ENCODE peak calls at places on chromosomes 13 and 19, in six cellular contexts. L is hepatic stellate cell, J is brain microvascular endothelial cell, P is T-helper 1 cell, T is RKO, B is heart right ventricle. V is an unnamed sample.

GRCh38 chr13:24038846-24039330 is 121.6 kb upstream of the SPATA13 start:
- DNase-seq in L (no peak), J (no peak), P (no peak), T (no peak), B (no peak), V (no peak)

GRCh38 chr19:10742494-10742893 is 24.6 kb downstream of the DNM2 start:
- DNase-seq in L (no peak), J (no peak), P (no peak), T (no peak), B (no peak), V (no peak)

GRCh38 chr19:51227324-51227723 is 2.4 kb downstream of the CD33 start:
- DNase-seq in L (no peak), J (no peak), P (no peak), T (no peak), B (no peak), V (no peak)

GRCh38 chr19:55373318-55373992 is 3.2 kb upstream of the TMEM190 start:
- DNase-seq in L (no peak), J (no peak), P (no peak), T (no peak), B (no peak), V (no peak)

GRCh38 chr13:97212540-97213146 is 9.5 kb upstream of the MBNL2 start:
- DNase-seq in L (peak), J (peak), P (no peak), T (peak), B (no peak), V (no peak)

GRCh38 chr13:45321230-45321629 is 19.8 kb downstream of the TPT1 start:
- DNase-seq in L (no peak), J (no peak), P (no peak), T (no peak), B (no peak), V (no peak)

GRCh38 chr19:16897572-16898056 is 8.8 kb downstream of the F2RL3 start:
- DNase-seq in L (no peak), J (no peak), P (no peak), T (no peak), B (no peak), V (peak)

GRCh38 chr13:80755925-80756324 is 415.0 kb upstream of the SPRY2 start:
- DNase-seq in L (no peak), J (no peak), P (no peak), T (no peak), B (no peak), V (no peak)

GRCh38 chr13:50124536-50125305 is 109.5 kb downstream of the KCNRG start:
- DNase-seq in L (peak), J (no peak), P (no peak), T (peak), B (peak), V (peak)

GRCh38 chr19:55319786-55320185 is 5.4 kb downstream of the TMEM150B start:
- DNase-seq in L (peak), J (peak), P (no peak), T (no peak), B (peak), V (peak)

GRCh38 chr13:28657784-28658538 is 969 bp upstream of the POMP start:
- DNase-seq in L (peak), J (no peak), P (no peak), T (peak), B (no peak), V (no peak)

GRCh38 chr19:48806518-48806817 is 4.4 kb downstream of the BCAT2 start:
- DNase-seq in L (no peak), J (peak), P (no peak), T (no peak), B (peak), V (no peak)

GRCh38 chr19:47156861-47157454 is 26.3 kb downstream of the SAE1 start:
- DNase-seq in L (no peak), J (no peak), P (no peak), T (no peak), B (no peak), V (no peak)

GRCh38 chr13:46386996-46387851 is at the start of gene RUBCNL:
- DNase-seq in L (peak), J (peak), P (no peak), T (peak), B (no peak), V (peak)

GRCh38 chr13:49649244-49649962 is 21.1 kb downstream of the ARL11 start:
- DNase-seq in L (peak), J (peak), P (no peak), T (peak), B (no peak), V (no peak)

GRCh38 chr19:33194884-33195710 is 967 bp downstream of the LRP3 start:
- DNase-seq in L (peak), J (no peak), P (no peak), T (peak), B (peak), V (peak)

GRCh38 chr19:2582984-2583956 is 107.3 kb downstream of the GADD45B start:
- DNase-seq in L (no peak), J (no peak), P (no peak), T (no peak), B (no peak), V (no peak)

GRCh38 chr19:19347401-19347800 is 26.8 kb downstream of the MAU2 start:
- DNase-seq in L (no peak), J (no peak), P (no peak), T (no peak), B (no peak), V (no peak)

GRCh38 chr19:35901055-35901644 is 810 bp upstream of the NFKBID start:
- DNase-seq in L (peak), J (peak), P (no peak), T (peak), B (no peak), V (no peak)

V was measured in Right ventricle myocardium superior.